ENCODE peak calls at places on chromosomes 6 and 20, in seven cellular contexts. One of them, this sample, is unnamed.

GRCh38 chr6:54586251-54586650 is 260.3 kb upstream of the FAM83B start:
- DNase-seq in GM12865: no peak
- DNase-seq in CD8-positive, alpha-beta memory T cell: no peak
- DNase-seq in cardiac muscle cell: peak; percentile 65
- DNase-seq in lower leg skin: no peak
- DNase-seq in effector memory CD4-positive, alpha-beta T cell: no peak
- DNase-seq in GM06990: no peak
- DNase-seq in this sample: peak; percentile 14

GRCh38 chr6:136517002-136517401 is 33.2 kb downstream of the MAP7 start:
- DNase-seq in GM12865: no peak
- DNase-seq in CD8-positive, alpha-beta memory T cell: no peak
- DNase-seq in cardiac muscle cell: no peak
- DNase-seq in lower leg skin: no peak
- DNase-seq in effector memory CD4-positive, alpha-beta T cell: no peak
- DNase-seq in GM06990: no peak
- DNase-seq in this sample: no peak

GRCh38 chr6:108654465-108655106 is 93.9 kb downstream of the FOXO3 start:
- DNase-seq in GM12865: no peak
- DNase-seq in CD8-positive, alpha-beta memory T cell: no peak
- DNase-seq in cardiac muscle cell: peak; percentile 61
- DNase-seq in lower leg skin: no peak
- DNase-seq in effector memory CD4-positive, alpha-beta T cell: no peak
- DNase-seq in GM06990: no peak
- DNase-seq in this sample: no peak

GRCh38 chr6:912871-913663 is 220.1 kb upstream of the EXOC2 start:
- DNase-seq in GM12865: peak; percentile 12
- DNase-seq in CD8-positive, alpha-beta memory T cell: no peak
- DNase-seq in cardiac muscle cell: peak; percentile 16
- DNase-seq in lower leg skin: no peak
- DNase-seq in effector memory CD4-positive, alpha-beta T cell: no peak
- DNase-seq in GM06990: no peak
- DNase-seq in this sample: peak; percentile 4

GRCh38 chr20:46809961-46810360 is 84.7 kb upstream of the EYA2 start:
- DNase-seq in GM12865: no peak
- DNase-seq in CD8-positive, alpha-beta memory T cell: no peak
- DNase-seq in cardiac muscle cell: no peak
- DNase-seq in lower leg skin: peak; percentile 42
- DNase-seq in effector memory CD4-positive, alpha-beta T cell: no peak
- DNase-seq in GM06990: no peak
- DNase-seq in this sample: no peak

GRCh38 chr20:21006611-21007010 is 99.5 kb downstream of the LINC00237 start:
- DNase-seq in GM12865: no peak
- DNase-seq in CD8-positive, alpha-beta memory T cell: no peak
- DNase-seq in cardiac muscle cell: no peak
- DNase-seq in lower leg skin: no peak
- DNase-seq in effector memory CD4-positive, alpha-beta T cell: no peak
- DNase-seq in GM06990: no peak
- DNase-seq in this sample: no peak

GRCh38 chr20:9668356-9668755 is 154.0 kb downstream of the LAMP5 start:
- DNase-seq in GM12865: no peak
- DNase-seq in CD8-positive, alpha-beta memory T cell: no peak
- DNase-seq in cardiac muscle cell: no peak
- DNase-seq in lower leg skin: no peak
- DNase-seq in effector memory CD4-positive, alpha-beta T cell: no peak
- DNase-seq in GM06990: no peak
- DNase-seq in this sample: no peak

GRCh38 chr6:117346142-117346930 is 79.4 kb downstream of the ROS1 start:
- DNase-seq in GM12865: no peak
- DNase-seq in CD8-positive, alpha-beta memory T cell: no peak
- DNase-seq in cardiac muscle cell: peak; percentile 41
- DNase-seq in lower leg skin: no peak
- DNase-seq in effector memory CD4-positive, alpha-beta T cell: no peak
- DNase-seq in GM06990: no peak
- DNase-seq in this sample: no peak

GRCh38 chr6:130946076-130946475 is 117.0 kb downstream of the EPB41L2 start:
- DNase-seq in GM12865: no peak
- DNase-seq in CD8-positive, alpha-beta memory T cell: no peak
- DNase-seq in cardiac muscle cell: peak; percentile 53
- DNase-seq in lower leg skin: no peak
- DNase-seq in effector memory CD4-positive, alpha-beta T cell: no peak
- DNase-seq in GM06990: no peak
- DNase-seq in this sample: no peak

GRCh38 chr6:2237001-2237400 is 8.4 kb downstream of the GMDS start:
- DNase-seq in GM12865: no peak
- DNase-seq in CD8-positive, alpha-beta memory T cell: no peak
- DNase-seq in cardiac muscle cell: peak; percentile 74
- DNase-seq in lower leg skin: no peak
- DNase-seq in effector memory CD4-positive, alpha-beta T cell: no peak
- DNase-seq in GM06990: no peak
- DNase-seq in this sample: peak; percentile 83

GRCh38 chr6:54114991-54115390 is 3.7 kb downstream of the MLIP start:
- DNase-seq in GM12865: no peak
- DNase-seq in CD8-positive, alpha-beta memory T cell: no peak
- DNase-seq in cardiac muscle cell: no peak
- DNase-seq in lower leg skin: no peak
- DNase-seq in effector memory CD4-positive, alpha-beta T cell: no peak
- DNase-seq in GM06990: no peak
- DNase-seq in this sample: no peak

GRCh38 chr6:18088419-18089296 is 33.8 kb downstream of the NHLRC1 start:
- DNase-seq in GM12865: no peak
- DNase-seq in CD8-positive, alpha-beta memory T cell: no peak
- DNase-seq in cardiac muscle cell: no peak
- DNase-seq in lower leg skin: no peak
- DNase-seq in effector memory CD4-positive, alpha-beta T cell: no peak
- DNase-seq in GM06990: no peak
- DNase-seq in this sample: no peak

GRCh38 chr6:68279793-68280557 is 355.1 kb upstream of the ADGRB3 start:
- DNase-seq in GM12865: no peak
- DNase-seq in CD8-positive, alpha-beta memory T cell: no peak
- DNase-seq in cardiac muscle cell: peak; percentile 15
- DNase-seq in lower leg skin: no peak
- DNase-seq in effector memory CD4-positive, alpha-beta T cell: no peak
- DNase-seq in GM06990: no peak
- DNase-seq in this sample: peak; percentile 1

GRCh38 chr6:1070085-1070521 is 241.8 kb upstream of the FOXQ1 start:
- DNase-seq in GM12865: no peak
- DNase-seq in CD8-positive, alpha-beta memory T cell: no peak
- DNase-seq in cardiac muscle cell: peak; percentile 24
- DNase-seq in lower leg skin: peak; percentile 80
- DNase-seq in effector memory CD4-positive, alpha-beta T cell: no peak
- DNase-seq in GM06990: no peak
- DNase-seq in this sample: no peak

GRCh38 chr6:134447423-134447822 is 129.5 kb upstream of the SGK1 start:
- DNase-seq in GM12865: no peak
- DNase-seq in CD8-positive, alpha-beta memory T cell: no peak
- DNase-seq in cardiac muscle cell: peak; percentile 62
- DNase-seq in lower leg skin: no peak
- DNase-seq in effector memory CD4-positive, alpha-beta T cell: no peak
- DNase-seq in GM06990: no peak
- DNase-seq in this sample: no peak

GRCh38 chr6:68726992-68727391 is 91.9 kb downstream of the ADGRB3 start:
- DNase-seq in GM12865: no peak
- DNase-seq in CD8-positive, alpha-beta memory T cell: no peak
- DNase-seq in cardiac muscle cell: no peak
- DNase-seq in lower leg skin: no peak
- DNase-seq in effector memory CD4-positive, alpha-beta T cell: no peak
- DNase-seq in GM06990: no peak
- DNase-seq in this sample: no peak

GRCh38 chr20:46355778-46356177 is 47.5 kb upstream of the CDH22 start:
- DNase-seq in GM12865: no peak
- DNase-seq in CD8-positive, alpha-beta memory T cell: no peak
- DNase-seq in cardiac muscle cell: no peak
- DNase-seq in lower leg skin: no peak
- DNase-seq in effector memory CD4-positive, alpha-beta T cell: no peak
- DNase-seq in GM06990: no peak
- DNase-seq in this sample: no peak

GRCh38 chr6:31826793-31827285 is 699 bp upstream of the HSPA1B start:
- DNase-seq in GM12865: peak; percentile 84
- DNase-seq in CD8-positive, alpha-beta memory T cell: no peak
- DNase-seq in cardiac muscle cell: peak; percentile 96
- DNase-seq in lower leg skin: peak; percentile 98
- DNase-seq in effector memory CD4-positive, alpha-beta T cell: no peak
- DNase-seq in GM06990: no peak
- DNase-seq in this sample: peak; percentile 47

GRCh38 chr6:22437665-22438064 is 131.7 kb upstream of the HDGFL1 start:
- DNase-seq in GM12865: no peak
- DNase-seq in CD8-positive, alpha-beta memory T cell: no peak
- DNase-seq in cardiac muscle cell: no peak
- DNase-seq in lower leg skin: no peak
- DNase-seq in effector memory CD4-positive, alpha-beta T cell: no peak
- DNase-seq in GM06990: no peak
- DNase-seq in this sample: no peak

GRCh38 chr6:34144581-34145160 is 1.2 kb downstream of the GRM4 start:
- DNase-seq in GM12865: no peak
- DNase-seq in CD8-positive, alpha-beta memory T cell: no peak
- DNase-seq in cardiac muscle cell: no peak
- DNase-seq in lower leg skin: no peak
- DNase-seq in effector memory CD4-positive, alpha-beta T cell: no peak
- DNase-seq in GM06990: no peak
- DNase-seq in this sample: no peak

GRCh38 chr20:3716195-3716834 is 3.9 kb upstream of the SIGLEC1 start:
- DNase-seq in GM12865: peak; percentile 71
- DNase-seq in CD8-positive, alpha-beta memory T cell: no peak
- DNase-seq in cardiac muscle cell: peak; percentile 65
- DNase-seq in lower leg skin: no peak
- DNase-seq in effector memory CD4-positive, alpha-beta T cell: no peak
- DNase-seq in GM06990: peak; percentile 31
- DNase-seq in this sample: no peak

GRCh38 chr6:26223677-26224546 is 136.7 kb downstream of the HFE start:
- DNase-seq in GM12865: peak; percentile 89
- DNase-seq in CD8-positive, alpha-beta memory T cell: peak; percentile 57
- DNase-seq in cardiac muscle cell: peak; percentile 95
- DNase-seq in lower leg skin: peak; percentile 92
- DNase-seq in effector memory CD4-positive, alpha-beta T cell: peak; percentile 42
- DNase-seq in GM06990: peak; percentile 61
- DNase-seq in this sample: peak; percentile 89

GRCh38 chr6:11964101-11964500 is 48.0 kb upstream of the HIVEP1 start:
- DNase-seq in GM12865: no peak
- DNase-seq in CD8-positive, alpha-beta memory T cell: no peak
- DNase-seq in cardiac muscle cell: no peak
- DNase-seq in lower leg skin: no peak
- DNase-seq in effector memory CD4-positive, alpha-beta T cell: no peak
- DNase-seq in GM06990: no peak
- DNase-seq in this sample: no peak

GRCh38 chr6:119284861-119285521 is 64.6 kb downstream of the MAN1A1 start:
- DNase-seq in GM12865: peak; percentile 19
- DNase-seq in CD8-positive, alpha-beta memory T cell: peak; percentile 1
- DNase-seq in cardiac muscle cell: no peak
- DNase-seq in lower leg skin: no peak
- DNase-seq in effector memory CD4-positive, alpha-beta T cell: no peak
- DNase-seq in GM06990: no peak
- DNase-seq in this sample: no peak

GRCh38 chr20:19986419-19986818 is 30.7 kb upstream of the NAA20 start:
- DNase-seq in GM12865: no peak
- DNase-seq in CD8-positive, alpha-beta memory T cell: no peak
- DNase-seq in cardiac muscle cell: peak; percentile 63
- DNase-seq in lower leg skin: no peak
- DNase-seq in effector memory CD4-positive, alpha-beta T cell: no peak
- DNase-seq in GM06990: no peak
- DNase-seq in this sample: no peak

GRCh38 chr6:978937-979685 is 286.2 kb upstream of the EXOC2 start:
- DNase-seq in GM12865: no peak
- DNase-seq in CD8-positive, alpha-beta memory T cell: no peak
- DNase-seq in cardiac muscle cell: no peak
- DNase-seq in lower leg skin: no peak
- DNase-seq in effector memory CD4-positive, alpha-beta T cell: no peak
- DNase-seq in GM06990: no peak
- DNase-seq in this sample: no peak

GRCh38 chr6:26033132-26033941 is 53.9 kb upstream of the HFE start:
- DNase-seq in GM12865: peak; percentile 97
- DNase-seq in CD8-positive, alpha-beta memory T cell: peak; percentile 35
- DNase-seq in cardiac muscle cell: peak; percentile 98
- DNase-seq in lower leg skin: peak; percentile 92
- DNase-seq in effector memory CD4-positive, alpha-beta T cell: no peak
- DNase-seq in GM06990: peak; percentile 94
- DNase-seq in this sample: peak; percentile 96

GRCh38 chr6:105443941-105444340 is 41.1 kb upstream of the PREP start:
- DNase-seq in GM12865: no peak
- DNase-seq in CD8-positive, alpha-beta memory T cell: no peak
- DNase-seq in cardiac muscle cell: no peak
- DNase-seq in lower leg skin: no peak
- DNase-seq in effector memory CD4-positive, alpha-beta T cell: no peak
- DNase-seq in GM06990: no peak
- DNase-seq in this sample: no peak
- H3K4me3 ChIP-seq in GM12865: no peak overlapping the region
- H3K4me3 ChIP-seq in CD8-positive, alpha-beta memory T cell: no peak overlapping the region
- H3K4me3 ChIP-seq in cardiac muscle cell: no peak overlapping the region
- H3K4me3 ChIP-seq in lower leg skin: no peak overlapping the region
- H3K4me3 ChIP-seq in effector memory CD4-positive, alpha-beta T cell: no peak overlapping the region
- H3K4me3 ChIP-seq in GM06990: no peak overlapping the region
- H3K4me3 ChIP-seq in this sample: no peak overlapping the region

GRCh38 chr6:43248107-43248506 is 4.8 kb downstream of the TTBK1 start:
- DNase-seq in GM12865: no peak
- DNase-seq in CD8-positive, alpha-beta memory T cell: no peak
- DNase-seq in cardiac muscle cell: no peak
- DNase-seq in lower leg skin: no peak
- DNase-seq in effector memory CD4-positive, alpha-beta T cell: no peak
- DNase-seq in GM06990: no peak
- DNase-seq in this sample: no peak
- H3K4me3 ChIP-seq in GM12865: no peak overlapping the region
- H3K4me3 ChIP-seq in CD8-positive, alpha-beta memory T cell: no peak overlapping the region
- H3K4me3 ChIP-seq in cardiac muscle cell: no peak overlapping the region
- H3K4me3 ChIP-seq in lower leg skin: no peak overlapping the region
- H3K4me3 ChIP-seq in effector memory CD4-positive, alpha-beta T cell: no peak overlapping the region
- H3K4me3 ChIP-seq in GM06990: no peak overlapping the region
- H3K4me3 ChIP-seq in this sample: no peak overlapping the region

GRCh38 chr6:27280540-27281000 is 31.5 kb downstream of the POM121L2 start:
- DNase-seq in GM12865: no peak
- DNase-seq in CD8-positive, alpha-beta memory T cell: no peak
- DNase-seq in cardiac muscle cell: no peak
- DNase-seq in lower leg skin: no peak
- DNase-seq in effector memory CD4-positive, alpha-beta T cell: no peak
- DNase-seq in GM06990: no peak
- DNase-seq in this sample: no peak
- H3K4me3 ChIP-seq in GM12865: peak overlapping the region; percentile 57
- H3K4me3 ChIP-seq in CD8-positive, alpha-beta memory T cell: no peak overlapping the region
- H3K4me3 ChIP-seq in cardiac muscle cell: peak overlapping the region; percentile 31
- H3K4me3 ChIP-seq in lower leg skin: no peak overlapping the region
- H3K4me3 ChIP-seq in effector memory CD4-positive, alpha-beta T cell: no peak overlapping the region
- H3K4me3 ChIP-seq in GM06990: peak overlapping the region; percentile 54
- H3K4me3 ChIP-seq in this sample: peak overlapping the region; percentile 47

DNA sequence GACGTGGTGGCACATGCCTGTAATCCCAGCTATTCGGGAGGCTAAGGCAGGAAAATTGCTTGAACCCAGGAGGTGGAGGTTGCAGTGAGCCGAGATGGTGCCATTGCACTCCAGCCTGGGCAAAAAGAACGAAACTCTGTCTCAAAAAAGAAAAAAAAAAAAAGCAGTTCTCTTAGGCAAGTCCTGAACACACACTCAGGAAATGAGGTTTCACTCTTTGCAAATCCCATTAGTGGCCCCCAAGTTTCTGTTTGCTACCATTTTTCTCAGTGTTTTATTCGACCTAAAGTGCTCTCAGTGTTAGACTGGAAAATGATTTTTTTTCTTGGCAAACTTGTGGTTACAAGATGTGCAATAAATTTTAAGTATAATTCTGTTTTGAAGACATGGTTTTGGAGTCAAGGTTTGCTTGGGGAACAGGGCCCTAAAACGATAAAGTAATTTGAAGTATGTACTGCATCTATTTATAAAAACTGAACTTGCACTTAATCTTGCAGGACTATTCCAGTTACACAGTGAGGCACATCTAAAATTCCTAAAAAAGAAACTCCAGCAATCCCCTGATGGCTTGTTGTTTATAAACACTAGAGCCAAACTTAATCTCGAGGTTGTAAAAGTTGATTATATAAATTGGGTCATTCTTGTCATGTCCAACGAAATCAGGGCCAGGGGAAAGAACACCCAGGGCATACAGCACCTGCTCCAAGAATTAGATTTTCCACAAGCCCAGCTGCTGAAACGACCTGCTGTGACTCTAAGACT is 42.6 kb downstream of the MAP1LC3A start:
- DNase-seq in GM12865: peak; percentile 28
- DNase-seq in CD8-positive, alpha-beta memory T cell: no peak
- DNase-seq in cardiac muscle cell: no peak
- DNase-seq in lower leg skin: peak; percentile 26
- DNase-seq in effector memory CD4-positive, alpha-beta T cell: no peak
- DNase-seq in GM06990: no peak
- DNase-seq in this sample: no peak
- H3K4me3 ChIP-seq in GM12865: no peak overlapping the region
- H3K4me3 ChIP-seq in CD8-positive, alpha-beta memory T cell: no peak overlapping the region
- H3K4me3 ChIP-seq in cardiac muscle cell: no peak overlapping the region
- H3K4me3 ChIP-seq in lower leg skin: no peak overlapping the region
- H3K4me3 ChIP-seq in effector memory CD4-positive, alpha-beta T cell: no peak overlapping the region
- H3K4me3 ChIP-seq in GM06990: no peak overlapping the region
- H3K4me3 ChIP-seq in this sample: no peak overlapping the region